ENCODE peak calls at places on chromosomes 4 and X, in nine cellular contexts. H, A, F, M, W, B, C, N and E are unnamed samples.

GRCh38 chr4:138297743-138298405 is 55.7 kb upstream of the SLC7A11 start:
- DNase-seq in H (no peak), A (no peak), F (no peak), M (no peak), W (no peak), B (no peak), C (no peak), N (no peak), E (no peak)

GRCh38 chrX:72306085-72306801 is 529 bp upstream of the CITED1 start:
- DNase-seq in H (no peak), A (no peak), F (no peak), M (no peak), W (peak), B (peak), C (no peak), N (no peak), E (no peak)

GRCh38 chr4:101977096-101977495 is 186.6 kb downstream of the BANK1 start:
- DNase-seq in H (no peak), A (no peak), F (peak), M (peak), W (no peak), B (no peak), C (no peak), N (no peak), E (no peak)

GRCh38 chrX:153411255-153411987 is at the start of gene ZFP92:
- DNase-seq in H (no peak), A (peak), F (no peak), M (no peak), W (no peak), B (peak), C (no peak), N (peak), E (no peak)

GRCh38 chr4:9762823-9763475 is 18.5 kb upstream of the DRD5 start:
- DNase-seq in H (peak), A (no peak), F (peak), M (peak), W (peak), B (peak), C (no peak), N (no peak), E (no peak)

GRCh38 chr4:106690487-106690886 is 321.9 kb upstream of the GIMD1 start:
- DNase-seq in H (no peak), A (no peak), F (peak), M (no peak), W (no peak), B (no peak), C (no peak), N (no peak), E (no peak)

GRCh38 chr4:156638925-156639605 is 332.5 kb downstream of the PDGFC start:
- DNase-seq in H (no peak), A (peak), F (peak), M (no peak), W (no peak), B (no peak), C (no peak), N (no peak), E (no peak)

GRCh38 chr4:6195602-6196319 is 4.6 kb downstream of the JAKMIP1 start:
- DNase-seq in H (no peak), A (no peak), F (no peak), M (no peak), W (no peak), B (no peak), C (no peak), N (no peak), E (no peak)

GRCh38 chrX:16113978-16114554 is 9.3 kb upstream of the GRPR start:
- DNase-seq in H (no peak), A (no peak), F (no peak), M (no peak), W (no peak), B (no peak), C (no peak), N (no peak), E (no peak)

GRCh38 chrX:110108381-110108796 is 105.5 kb downstream of the TMEM164 start:
- DNase-seq in H (peak), A (no peak), F (no peak), M (no peak), W (no peak), B (no peak), C (no peak), N (no peak), E (no peak)

GRCh38 chr4:146932111-146932510 is 13.6 kb downstream of the TTC29 start:
- DNase-seq in H (no peak), A (no peak), F (no peak), M (no peak), W (no peak), B (no peak), C (no peak), N (no peak), E (no peak)

GRCh38 chr4:140000232-140000631 is 153.8 kb downstream of the MAML3 start:
- DNase-seq in H (no peak), A (no peak), F (no peak), M (no peak), W (no peak), B (no peak), C (no peak), N (no peak), E (no peak)

GRCh38 chr4:140004580-140005314 is 149.2 kb downstream of the MAML3 start:
- DNase-seq in H (peak), A (peak), F (peak), M (no peak), W (peak), B (peak), C (no peak), N (no peak), E (no peak)

GRCh38 chr4:140003851-140004579 is 150.0 kb downstream of the MAML3 start:
- DNase-seq in H (no peak), A (no peak), F (no peak), M (no peak), W (no peak), B (no peak), C (no peak), N (no peak), E (no peak)

DNA sequence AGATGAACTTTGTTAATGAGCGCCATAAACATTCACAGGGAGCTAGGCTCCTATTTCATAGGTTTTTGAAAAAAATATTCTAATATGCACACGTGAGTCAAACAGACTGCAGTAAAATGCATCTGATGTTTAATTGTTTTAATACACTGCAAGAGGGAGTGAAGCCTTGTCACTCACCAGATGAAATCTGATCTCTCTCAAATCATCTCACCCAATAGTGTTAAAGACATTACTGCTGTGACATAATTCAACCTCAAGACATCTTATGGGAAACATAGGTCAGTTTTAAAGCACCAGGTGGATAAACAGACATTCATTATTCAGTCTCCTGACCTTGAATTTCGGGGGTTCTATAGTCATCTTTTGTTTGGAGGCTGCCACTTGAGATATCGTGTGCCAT is 148.3 kb downstream of the MAML3 start:
- DNase-seq in H (no peak), A (no peak), F (no peak), M (no peak), W (no peak), B (no peak), C (no peak), N (no peak), E (no peak)
- H3K27ac ChIP-seq in H (no peak), A (no peak), F (no peak), M (no peak), W (peak), B (no peak), C (no peak), N (no peak), E (no peak)

GRCh38 chrX:49230500-49231232 is 2.5 kb downstream of the CACNA1F start:
- DNase-seq in H (peak), A (peak), F (no peak), M (no peak), W (no peak), B (peak), C (peak), N (peak), E (peak)
- TF ChIP-seq CTCF in H (no peak), A (peak), F (no peak), M (peak), W (no peak), B (no peak), C (no peak), N (no peak), E (no peak)

DNA sequence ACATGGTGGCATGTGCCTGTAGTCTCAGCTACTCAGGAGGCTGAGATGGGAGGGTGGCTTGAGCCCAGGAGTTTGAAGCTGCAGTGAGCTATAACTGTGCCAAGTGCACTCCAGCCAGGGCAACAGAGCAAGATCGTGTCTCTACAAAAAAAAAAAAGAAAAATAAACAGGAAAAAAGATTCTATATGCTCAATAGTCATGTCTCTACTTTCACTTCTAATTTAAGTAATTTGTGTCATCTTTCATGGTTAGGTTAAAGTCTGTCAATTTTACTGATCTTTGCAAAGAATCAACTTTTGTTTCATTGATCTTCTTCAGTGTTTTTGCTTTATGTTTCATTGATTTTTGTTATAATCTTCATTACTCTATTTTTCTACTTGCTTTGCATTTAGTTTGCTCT is 106.2 kb upstream of the MAB21L2 start:
- DNase-seq in H (no peak), A (no peak), F (no peak), M (no peak), W (no peak), B (no peak), C (no peak), N (no peak), E (no peak)
- H3K27ac ChIP-seq in H (no peak), A (no peak), F (no peak), M (no peak), W (no peak), B (no peak), C (no peak), N (no peak), E (no peak)

GRCh38 chrX:117510453-117510852 is 606.2 kb downstream of the KLHL13 start:
- DNase-seq in H (no peak), A (no peak), F (no peak), M (no peak), W (no peak), B (no peak), C (no peak), N (no peak), E (no peak)
- TF ChIP-seq CTCF in H (no peak), A (no peak), F (no peak), M (no peak), W (peak), B (no peak), C (no peak), N (no peak), E (peak)

GRCh38 chrX:139093201-139093600 is 381.7 kb upstream of the FGF13 start:
- DNase-seq in H (no peak), A (no peak), F (no peak), M (no peak), W (no peak), B (no peak), C (no peak), N (no peak), E (no peak)

GRCh38 chrX:139091086-139091485 is 379.6 kb upstream of the FGF13 start:
- DNase-seq in H (no peak), A (no peak), F (peak), M (no peak), W (no peak), B (no peak), C (no peak), N (no peak), E (no peak)

GRCh38 chrX:139091878-139092277 is 380.4 kb upstream of the FGF13 start:
- DNase-seq in H (no peak), A (no peak), F (no peak), M (no peak), W (no peak), B (no peak), C (no peak), N (no peak), E (no peak)

DNA sequence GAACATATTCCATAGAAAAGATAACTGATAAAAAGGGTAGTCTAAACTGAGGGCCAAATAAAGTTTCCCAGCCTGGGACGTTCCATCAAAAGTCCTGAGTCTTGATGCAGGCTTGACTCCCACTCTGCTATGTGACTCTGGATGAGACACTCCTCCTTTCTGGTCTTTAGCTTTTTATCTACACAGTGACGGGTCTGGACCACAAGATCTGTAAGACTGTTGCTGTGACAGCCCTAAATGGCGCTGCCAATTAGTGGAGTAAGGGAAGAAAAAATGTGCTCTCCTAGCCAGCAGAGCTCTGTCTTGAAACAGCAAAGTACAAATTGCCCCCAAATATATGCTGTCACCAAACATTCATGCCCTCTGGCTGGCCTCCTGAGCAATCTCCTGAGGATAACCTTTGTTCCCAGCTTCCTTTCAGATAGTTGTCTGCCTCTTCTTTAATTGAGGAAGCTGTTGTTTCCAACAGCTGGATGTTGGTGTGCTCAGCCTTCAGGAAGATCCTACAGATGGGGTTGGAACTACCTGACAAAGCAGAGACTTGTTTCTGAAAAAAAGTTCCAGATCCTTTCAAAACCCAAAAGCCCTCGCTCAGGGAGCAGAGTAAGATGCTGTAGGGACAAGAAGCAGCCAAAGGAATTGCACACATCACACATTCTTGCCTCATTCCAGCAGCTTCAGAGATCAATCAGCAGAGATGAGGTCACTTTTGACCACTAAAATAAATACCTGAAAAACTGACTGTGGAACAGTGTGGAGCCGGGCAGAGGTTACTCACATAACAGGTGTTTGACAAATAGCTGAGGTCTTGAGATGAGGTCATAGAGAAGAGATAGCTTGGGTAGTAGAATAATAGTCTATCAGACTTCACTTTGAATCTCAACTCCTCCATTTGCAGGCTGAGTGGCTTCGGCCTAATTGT is 383.4 kb upstream of the FGF13 start:
- DNase-seq in H (no peak), A (no peak), F (peak), M (no peak), W (no peak), B (no peak), C (no peak), N (no peak), E (no peak)
- H3K27ac ChIP-seq in H (no peak), A (no peak), F (peak), M (no peak), W (no peak), B (no peak), C (no peak), N (no peak), E (no peak)

DNA sequence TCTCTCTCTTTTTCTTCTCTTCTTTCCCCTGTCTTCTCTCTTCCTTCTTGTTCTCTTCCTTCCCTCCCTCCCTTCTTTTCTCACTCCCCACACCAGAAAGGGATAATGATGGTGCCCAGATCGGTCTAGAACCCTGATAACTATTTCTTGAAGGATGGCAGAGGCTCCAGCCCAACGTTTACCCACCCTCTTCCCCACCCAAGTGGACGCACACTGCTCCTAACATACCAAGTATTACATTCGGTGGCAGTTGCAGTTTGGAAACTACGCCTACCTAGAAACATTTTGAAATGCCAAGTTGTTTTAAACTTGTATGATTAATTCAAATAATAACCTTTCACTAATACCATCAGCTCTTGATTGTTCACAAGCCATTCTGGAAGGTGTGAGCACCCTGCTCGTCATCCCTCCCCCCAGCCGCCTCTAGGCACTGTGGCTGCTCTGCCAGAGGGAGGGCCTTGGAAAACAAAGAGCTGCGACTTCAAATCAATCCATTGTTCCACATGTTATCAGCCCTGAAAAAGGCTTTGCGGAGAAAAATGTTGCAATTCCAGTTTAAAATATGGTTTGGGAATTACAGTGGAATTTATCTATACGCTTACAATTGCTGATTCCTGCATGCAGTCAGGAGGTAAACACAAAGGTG is 1017.5 kb upstream of the TENM3 start:
- DNase-seq in H (no peak), A (no peak), F (no peak), M (no peak), W (no peak), B (no peak), C (no peak), N (no peak), E (no peak)
- TF ChIP-seq CTCF in H (no peak), A (no peak), F (no peak), M (no peak), W (no peak), B (no peak), C (no peak), N (no peak), E (no peak)

GRCh38 chrX:13101439-13102139 is 57.2 kb upstream of the FAM9C start:
- DNase-seq in H (peak), A (peak), F (peak), M (peak), W (no peak), B (peak), C (no peak), N (peak), E (no peak)
- H3K27ac ChIP-seq in H (no peak), A (peak), F (peak), M (peak), W (no peak), B (peak), C (peak), N (no peak), E (peak)

GRCh38 chr4:151961456-151961855 is 200.6 kb upstream of the GATB start:
- DNase-seq in H (no peak), A (no peak), F (no peak), M (no peak), W (no peak), B (no peak), C (no peak), N (no peak), E (no peak)

GRCh38 chr4:151960449-151961246 is 199.8 kb upstream of the GATB start:
- DNase-seq in H (peak), A (no peak), F (no peak), M (no peak), W (no peak), B (no peak), C (no peak), N (no peak), E (no peak)

GRCh38 chr4:151955721-151956340 is 195.0 kb upstream of the GATB start:
- DNase-seq in H (no peak), A (no peak), F (peak), M (no peak), W (no peak), B (no peak), C (no peak), N (no peak), E (no peak)

GRCh38 chr4:151953286-151953685 is 192.5 kb upstream of the GATB start:
- DNase-seq in H (no peak), A (no peak), F (no peak), M (no peak), W (no peak), B (no peak), C (no peak), N (no peak), E (no peak)

GRCh38 chr4:151957163-151957562 is 196.4 kb upstream of the GATB start:
- DNase-seq in H (no peak), A (no peak), F (peak), M (no peak), W (no peak), B (no peak), C (no peak), N (no peak), E (no peak)
- TF ChIP-seq CTCF in H (no peak), A (no peak), F (no peak), M (no peak), W (no peak), B (no peak), C (no peak), N (no peak), E (no peak)